ENCODE peak calls at places on chromosomes 6 and 20, in seven cellular contexts. One of them, this sample, is unnamed.

GRCh38 chr6:107075951-107076381 is 39.3 kb downstream of the BEND3 start:
- DNase-seq in HepG2: no peak
- DNase-seq in IMR-90: peak
- DNase-seq in HCT116: no peak
- DNase-seq in H1: no peak
- DNase-seq in GM12878: no peak
- DNase-seq in K562: no peak
- DNase-seq in this sample: no peak

GRCh38 chr6:30556964-30557682 is at the start of gene PRR3:
- DNase-seq in HCT116: no peak
- DNase-seq in IMR-90: peak
- DNase-seq in GM12878: peak
- DNase-seq in HepG2: peak
- DNase-seq in K562: peak
- DNase-seq in H1: peak
- DNase-seq in this sample: peak

GRCh38 chr20:47319517-47320252 is 36.8 kb downstream of the ZMYND8 start:
- DNase-seq in IMR-90: peak
- DNase-seq in H1: peak
- DNase-seq in HepG2: no peak
- DNase-seq in HCT116: peak
- DNase-seq in K562: peak
- DNase-seq in GM12878: no peak
- DNase-seq in this sample: peak

GRCh38 chr6:138520463-138520862 is 21.2 kb upstream of the NHSL1 start:
- DNase-seq in HepG2: no peak
- DNase-seq in K562: peak
- DNase-seq in IMR-90: no peak
- DNase-seq in H1: no peak
- DNase-seq in GM12878: no peak
- DNase-seq in HCT116: no peak
- DNase-seq in this sample: peak

GRCh38 chr20:50636601-50637539 is 54.5 kb downstream of the RIPOR3 start:
- DNase-seq in IMR-90: peak
- DNase-seq in GM12878: no peak
- DNase-seq in H1: no peak
- DNase-seq in K562: peak
- DNase-seq in HepG2: peak
- DNase-seq in HCT116: no peak
- DNase-seq in this sample: no peak

GRCh38 chr6:16184129-16184528 is 54.3 kb upstream of the GMPR start:
- DNase-seq in K562: peak
- DNase-seq in HCT116: peak
- DNase-seq in H1: no peak
- DNase-seq in HepG2: peak
- DNase-seq in GM12878: peak
- DNase-seq in IMR-90: peak
- DNase-seq in this sample: peak

GRCh38 chr20:56628015-56628872 is 862 bp upstream of the TFAP2C start:
- DNase-seq in GM12878: no peak
- DNase-seq in HCT116: no peak
- DNase-seq in K562: no peak
- DNase-seq in HepG2: no peak
- DNase-seq in IMR-90: no peak
- DNase-seq in H1: no peak
- DNase-seq in this sample: no peak

GRCh38 chr20:42875581-42875980 is 314.1 kb downstream of the PTPRT start:
- DNase-seq in H1: no peak
- DNase-seq in HCT116: no peak
- DNase-seq in HepG2: no peak
- DNase-seq in IMR-90: no peak
- DNase-seq in GM12878: no peak
- DNase-seq in K562: no peak
- DNase-seq in this sample: no peak

GRCh38 chr20:56833427-56833826 is 204.3 kb downstream of the TFAP2C start:
- DNase-seq in K562: no peak
- DNase-seq in GM12878: no peak
- DNase-seq in IMR-90: no peak
- DNase-seq in HCT116: no peak
- DNase-seq in H1: no peak
- DNase-seq in HepG2: no peak
- DNase-seq in this sample: no peak

GRCh38 chr6:36340341-36340670 is 3.6 kb upstream of the BNIP5 start:
- DNase-seq in IMR-90: no peak
- DNase-seq in HCT116: no peak
- DNase-seq in HepG2: no peak
- DNase-seq in GM12878: no peak
- DNase-seq in K562: no peak
- DNase-seq in H1: no peak
- DNase-seq in this sample: no peak

GRCh38 chr6:15329154-15329781 is 83.4 kb downstream of the JARID2 start:
- DNase-seq in H1: no peak
- DNase-seq in IMR-90: peak
- DNase-seq in HCT116: no peak
- DNase-seq in HepG2: no peak
- DNase-seq in K562: no peak
- DNase-seq in GM12878: no peak
- DNase-seq in this sample: no peak

GRCh38 chr20:13396826-13397225 is 175.8 kb downstream of the ISM1 start:
- DNase-seq in HCT116: no peak
- DNase-seq in HepG2: no peak
- DNase-seq in K562: no peak
- DNase-seq in IMR-90: no peak
- DNase-seq in GM12878: no peak
- DNase-seq in H1: no peak
- DNase-seq in this sample: no peak

GRCh38 chr6:110366241-110366640 is 8.1 kb upstream of the METTL24 start:
- DNase-seq in HepG2: no peak
- DNase-seq in K562: no peak
- DNase-seq in GM12878: no peak
- DNase-seq in H1: no peak
- DNase-seq in HCT116: no peak
- DNase-seq in IMR-90: no peak
- DNase-seq in this sample: no peak

GRCh38 chr6:133286765-133287164 is 45.6 kb downstream of the EYA4 start:
- DNase-seq in HepG2: no peak
- DNase-seq in H1: no peak
- DNase-seq in GM12878: no peak
- DNase-seq in HCT116: no peak
- DNase-seq in IMR-90: peak
- DNase-seq in K562: peak
- DNase-seq in this sample: peak

GRCh38 chr20:17660667-17661066 is 21.4 kb downstream of the RRBP1 start:
- DNase-seq in K562: peak
- DNase-seq in HCT116: no peak
- DNase-seq in GM12878: no peak
- DNase-seq in H1: no peak
- DNase-seq in IMR-90: no peak
- DNase-seq in HepG2: no peak
- DNase-seq in this sample: no peak

GRCh38 chr6:15499125-15499524 is 163.7 kb downstream of the DTNBP1 start:
- DNase-seq in IMR-90: no peak
- DNase-seq in HCT116: no peak
- DNase-seq in GM12878: no peak
- DNase-seq in K562: no peak
- DNase-seq in HepG2: no peak
- DNase-seq in H1: no peak
- DNase-seq in this sample: no peak

GRCh38 chr6:113732384-113732966 is 124.7 kb upstream of the MARCKS start:
- DNase-seq in K562: no peak
- DNase-seq in GM12878: no peak
- DNase-seq in HCT116: no peak
- DNase-seq in IMR-90: peak
- DNase-seq in H1: no peak
- DNase-seq in HepG2: peak
- DNase-seq in this sample: peak

GRCh38 chr20:37943501-37944455 is 40.9 kb downstream of the VSTM2L start:
- DNase-seq in H1: no peak
- DNase-seq in GM12878: no peak
- DNase-seq in HCT116: no peak
- DNase-seq in IMR-90: no peak
- DNase-seq in HepG2: no peak
- DNase-seq in K562: peak
- DNase-seq in this sample: no peak

GRCh38 chr20:41969656-41970055 is 351.5 kb upstream of the CHD6 start:
- DNase-seq in IMR-90: no peak
- DNase-seq in H1: no peak
- DNase-seq in HCT116: no peak
- DNase-seq in HepG2: no peak
- DNase-seq in K562: no peak
- DNase-seq in GM12878: no peak
- DNase-seq in this sample: no peak

GRCh38 chr6:2376429-2377355 is 131.3 kb upstream of the GMDS start:
- DNase-seq in H1: no peak
- DNase-seq in HepG2: no peak
- DNase-seq in K562: no peak
- DNase-seq in IMR-90: peak
- DNase-seq in HCT116: peak
- DNase-seq in GM12878: no peak
- DNase-seq in this sample: no peak

GRCh38 chr6:144378437-144378836 is 93.3 kb downstream of the UTRN start:
- DNase-seq in H1: no peak
- DNase-seq in HepG2: no peak
- DNase-seq in GM12878: no peak
- DNase-seq in IMR-90: peak
- DNase-seq in HCT116: no peak
- DNase-seq in K562: no peak
- DNase-seq in this sample: peak

GRCh38 chr6:72941751-72942150 is 283.5 kb downstream of the KHDC1L start:
- DNase-seq in K562: no peak
- DNase-seq in GM12878: no peak
- DNase-seq in HCT116: no peak
- DNase-seq in HepG2: no peak
- DNase-seq in H1: no peak
- DNase-seq in IMR-90: no peak
- DNase-seq in this sample: no peak

GRCh38 chr6:130105996-130106704 is 87.8 kb downstream of the L3MBTL3 start:
- DNase-seq in IMR-90: no peak
- DNase-seq in K562: peak
- DNase-seq in GM12878: no peak
- DNase-seq in H1: no peak
- DNase-seq in HepG2: no peak
- DNase-seq in HCT116: no peak
- DNase-seq in this sample: no peak

GRCh38 chr6:130115036-130115435 is 96.7 kb downstream of the L3MBTL3 start:
- DNase-seq in K562: no peak
- DNase-seq in IMR-90: no peak
- DNase-seq in HepG2: no peak
- DNase-seq in GM12878: peak
- DNase-seq in HCT116: no peak
- DNase-seq in H1: no peak
- DNase-seq in this sample: no peak

GRCh38 chr6:130107710-130108109 is 89.3 kb downstream of the L3MBTL3 start:
- DNase-seq in GM12878: no peak
- DNase-seq in H1: no peak
- DNase-seq in HepG2: no peak
- DNase-seq in IMR-90: no peak
- DNase-seq in HCT116: no peak
- DNase-seq in K562: no peak
- DNase-seq in this sample: no peak

GRCh38 chr6:130116273-130116672 is 97.9 kb downstream of the L3MBTL3 start:
- DNase-seq in HepG2: no peak
- DNase-seq in GM12878: no peak
- DNase-seq in IMR-90: no peak
- DNase-seq in K562: no peak
- DNase-seq in H1: no peak
- DNase-seq in HCT116: no peak
- DNase-seq in this sample: no peak

GRCh38 chr6:130111031-130111430 is 92.7 kb downstream of the L3MBTL3 start:
- DNase-seq in IMR-90: peak
- DNase-seq in HCT116: no peak
- DNase-seq in K562: no peak
- DNase-seq in GM12878: no peak
- DNase-seq in H1: no peak
- DNase-seq in HepG2: no peak
- DNase-seq in this sample: no peak
- H3K9ac ChIP-seq in IMR-90: no peak
- H3K9ac ChIP-seq in HCT116: no peak
- H3K9ac ChIP-seq in K562: no peak
- H3K9ac ChIP-seq in GM12878: no peak
- H3K9ac ChIP-seq in H1: no peak
- H3K9ac ChIP-seq in HepG2: no peak
- H3K9ac ChIP-seq in this sample: no peak

GRCh38 chr20:53917145-53918009 is 153.0 kb downstream of the BCAS1 start:
- DNase-seq in GM12878: peak
- DNase-seq in K562: peak
- DNase-seq in HCT116: no peak
- DNase-seq in HepG2: no peak
- DNase-seq in H1: no peak
- DNase-seq in IMR-90: no peak
- DNase-seq in this sample: peak
- TF ChIP-seq POLR2A in GM12878: no peak
- TF ChIP-seq POLR2A in K562: no peak
- TF ChIP-seq POLR2A in HCT116: no peak
- TF ChIP-seq POLR2A in HepG2: no peak
- TF ChIP-seq POLR2A in H1: no peak
- TF ChIP-seq POLR2A in IMR-90: no peak
- TF ChIP-seq POLR2A in this sample: no peak

DNA sequence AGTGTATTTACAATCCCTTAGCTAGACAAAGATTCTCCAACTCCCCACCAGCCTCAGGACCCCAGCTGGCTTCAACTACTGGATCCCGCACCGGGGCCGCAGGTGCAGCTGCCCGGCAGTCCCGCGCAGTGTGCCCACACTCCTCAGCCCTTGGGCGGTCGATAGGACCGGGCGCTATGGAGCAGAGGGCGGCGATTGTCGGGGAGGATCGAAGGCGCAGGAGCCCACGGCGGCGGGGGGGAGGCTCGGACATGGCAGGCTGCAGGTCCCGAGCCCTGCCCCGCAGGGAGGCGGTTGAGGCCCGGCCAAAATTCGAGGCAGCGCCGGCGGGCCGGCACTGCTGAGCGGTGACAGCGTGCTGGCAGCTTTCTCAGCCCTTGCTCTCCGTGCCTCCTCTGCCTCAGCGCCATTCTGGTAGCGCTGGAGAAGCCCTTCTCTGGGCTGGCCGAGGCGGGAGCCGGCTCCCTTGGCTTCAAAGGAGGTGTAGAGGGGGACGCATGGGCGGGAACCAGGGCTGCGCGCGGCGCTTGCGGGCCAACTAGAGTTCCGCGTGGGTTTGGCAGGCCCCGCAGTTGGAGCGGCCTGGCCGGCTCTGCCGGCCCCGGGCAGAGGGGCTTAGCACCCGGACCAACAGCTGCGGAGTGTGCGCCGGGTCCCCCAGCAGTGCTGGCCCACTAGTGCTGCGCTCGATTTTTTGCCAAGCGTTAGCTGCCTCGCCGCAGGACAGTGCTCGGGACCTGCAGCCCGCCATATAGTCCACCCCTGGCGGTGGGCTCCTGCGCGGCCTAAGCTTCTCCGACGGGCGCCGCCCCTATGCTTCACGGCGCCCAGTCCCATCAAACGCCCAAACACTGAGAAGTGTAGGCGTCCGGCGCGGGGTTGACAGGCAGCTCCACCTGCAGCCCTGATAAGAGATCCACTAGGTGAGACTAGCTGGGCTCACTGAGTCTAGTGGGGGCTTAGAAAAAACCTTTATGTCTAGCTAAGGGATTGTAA is 32.4 kb upstream of the KIF13A start:
- DNase-seq in HepG2: no peak
- DNase-seq in GM12878: no peak
- DNase-seq in HCT116: no peak
- DNase-seq in H1: no peak
- DNase-seq in K562: no peak
- DNase-seq in IMR-90: no peak
- DNase-seq in this sample: no peak
- H2AFZ ChIP-seq in HepG2: no peak
- H2AFZ ChIP-seq in GM12878: no peak
- H2AFZ ChIP-seq in HCT116: no peak
- H2AFZ ChIP-seq in H1: no peak
- H2AFZ ChIP-seq in K562: no peak
- H2AFZ ChIP-seq in IMR-90: peak
- H2AFZ ChIP-seq in this sample: peak

GRCh38 chr6:20819774-20820400 is 285.6 kb downstream of the CDKAL1 start:
- DNase-seq in H1: no peak
- DNase-seq in HepG2: no peak
- DNase-seq in K562: peak
- DNase-seq in IMR-90: no peak
- DNase-seq in GM12878: no peak
- DNase-seq in HCT116: no peak
- DNase-seq in this sample: no peak
- H3K9ac ChIP-seq in H1: no peak
- H3K9ac ChIP-seq in HepG2: no peak
- H3K9ac ChIP-seq in K562: no peak
- H3K9ac ChIP-seq in IMR-90: no peak
- H3K9ac ChIP-seq in GM12878: no peak
- H3K9ac ChIP-seq in HCT116: no peak
- H3K9ac ChIP-seq in this sample: no peak